ENCODE peak calls at places on chromosomes 4 and X, in four cellular contexts. T is IMR-90, R is mesenchymal stem cell, E is neuronal stem cell. O is an unnamed sample.
A peak's percentile ranks its signal among the peaks of the same experiment; 100 is the strongest.

GRCh38 chr4:91812319-91812718 is 491.4 kb upstream of the GRID2 start:
- DNase-seq in R (no peak), E (no peak), T (no peak), O (no peak)

GRCh38 chrX:148984238-148984637 is 483.8 kb downstream of the AFF2 start:
- DNase-seq in E (no peak), R (no peak), T (no peak), O (no peak)

GRCh38 chrX:68534696-68535095 is 35.8 kb downstream of the YIPF6 start:
- DNase-seq in T (peak; percentile 12), E (no peak), R (no peak), O (no peak)

GRCh38 chr4:163693776-163694175 is 199.3 kb downstream of the TMA16 start:
- DNase-seq in R (peak; percentile 53), E (no peak), T (peak; percentile 87), O (no peak)

GRCh38 chr4:83589283-83589682 is 53.4 kb downstream of the GPAT3 start:
- DNase-seq in R (no peak), E (no peak), T (no peak), O (peak; percentile 10)

GRCh38 chrX:68710870-68711576 is 63.6 kb downstream of the STARD8 start:
- DNase-seq in R (peak; percentile 37), T (peak; percentile 53), E (no peak), O (peak; percentile 84)

GRCh38 chrX:100850317-100850716 is 23.8 kb downstream of the NOX1 start:
- DNase-seq in R (no peak), T (no peak), E (no peak), O (no peak)

GRCh38 chr4:17492058-17492741 is 19.7 kb downstream of the QDPR start:
- DNase-seq in E (no peak), R (peak; percentile 20), T (no peak), O (no peak)

GRCh38 chr4:176363072-176363471 is 43.3 kb downstream of the SPCS3 start:
- DNase-seq in E (no peak), R (no peak), T (no peak), O (no peak)

GRCh38 chrX:129772796-129773431 is 6.8 kb upstream of the SASH3 start:
- DNase-seq in T (no peak), E (no peak), R (no peak), O (no peak)

GRCh38 chr4:56995525-56995924 is 16.8 kb downstream of the POLR2B start:
- DNase-seq in R (no peak), T (peak; percentile 97), E (no peak), O (no peak)

GRCh38 chr4:93897559-93897958 is 69.0 kb downstream of the ATOH1 start:
- DNase-seq in T (no peak), E (no peak), R (peak; percentile 1), O (peak; percentile 8)

GRCh38 chr4:148284526-148285193 is 157.6 kb downstream of the NR3C2 start:
- DNase-seq in T (no peak), E (no peak), R (no peak), O (peak; percentile 9)

GRCh38 chr4:106369456-106370060 is 980 bp upstream of the GIMD1 start:
- DNase-seq in E (peak; percentile 45), T (peak; percentile 86), R (peak; percentile 78), O (peak; percentile 86)

GRCh38 chr4:102817021-102817605 is 10.2 kb downstream of the UBE2D3 start:
- DNase-seq in E (no peak), T (no peak), R (no peak), O (no peak)

GRCh38 chrX:115018040-115018647 is 728 bp upstream of the IL13RA2 start:
- DNase-seq in T (no peak), R (no peak), E (no peak), O (peak; percentile 7)

GRCh38 chrX:97629597-97629985 is 745.9 kb downstream of the RPA4 start:
- DNase-seq in E (no peak), R (no peak), T (no peak), O (no peak)

GRCh38 chr4:3470244-3471097 is 7.4 kb downstream of the DOK7 start:
- DNase-seq in E (no peak), T (peak; percentile 60), R (no peak), O (no peak)

GRCh38 chr4:77360451-77360850 is 203.4 kb downstream of the CCNG2 start:
- DNase-seq in R (no peak), E (no peak), T (no peak), O (no peak)

GRCh38 chrX:18946157-18946556 is 37.8 kb downstream of the PHKA2 start:
- DNase-seq in R (no peak), E (no peak), T (peak; percentile 6), O (peak; percentile 15)

GRCh38 chrX:22134681-22135080 is 102.6 kb downstream of the PHEX start:
- DNase-seq in R (peak; percentile 72), T (peak; percentile 86), E (no peak), O (peak; percentile 33)

GRCh38 chr4:152500798-152501434 is 35.0 kb downstream of the FBXW7 start:
- DNase-seq in R (peak; percentile 87), E (peak; percentile 70), T (peak; percentile 93), O (peak; percentile 93)

GRCh38 chr4:71259911-71260331 is 78.9 kb upstream of the SLC4A4 start:
- DNase-seq in T (no peak), E (no peak), R (no peak), O (no peak)

GRCh38 chrX:45840411-45840950 is 639.8 kb upstream of the DIPK2B start:
- DNase-seq in E (no peak), T (no peak), R (no peak), O (no peak)

GRCh38 chr4:174697164-174697563 is 131.9 kb downstream of the GLRA3 start:
- DNase-seq in R (no peak), T (no peak), E (no peak), O (no peak)

GRCh38 chrX:18709833-18710232 is 2.4 kb downstream of the PPEF1 start:
- DNase-seq in R (no peak), E (no peak), T (no peak), O (no peak)

GRCh38 chr4:101418055-101418454 is 70.7 kb upstream of the PPP3CA start:
- DNase-seq in E (no peak), R (peak; percentile 12), T (no peak), O (no peak)

GRCh38 chr4:54586343-54586953 is 71.3 kb upstream of the KIT start:
- DNase-seq in E (no peak), R (peak; percentile 88), T (peak; percentile 70), O (no peak)

GRCh38 chrX:78759081-78759480 is 11.6 kb downstream of the LPAR4 start:
- DNase-seq in E (no peak), T (no peak), R (no peak), O (no peak)

DNA sequence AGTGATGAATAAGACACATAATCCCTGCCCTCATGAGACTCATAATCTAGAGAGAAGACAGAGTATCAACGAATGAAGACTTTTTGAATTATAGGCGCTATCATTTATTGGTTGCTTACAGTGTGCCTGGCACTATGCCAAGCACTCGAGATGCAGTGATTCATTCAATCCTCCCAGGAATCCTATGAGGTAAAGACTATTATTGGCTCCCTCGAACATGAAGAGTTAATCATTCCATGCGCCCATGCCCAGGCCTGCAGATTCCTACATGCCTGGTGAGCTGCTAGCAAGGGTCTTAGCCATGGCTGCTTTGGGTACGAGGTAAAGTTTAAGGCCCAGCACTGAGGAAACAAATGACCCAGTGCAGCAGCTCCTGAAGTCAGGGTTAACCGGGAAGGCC is 47.0 kb downstream of the TEX13B start:
- DNase-seq in T (peak; percentile 5), E (no peak), R (peak; percentile 22), O (peak; percentile 1)
- H3K27ac ChIP-seq in T (no peak overlapping the region), E (no peak overlapping the region), R (peak overlapping the region; percentile 59), O (no peak overlapping the region)

GRCh38 chr4:8542776-8543525 is 37.2 kb upstream of the GPR78 start:
- DNase-seq in R (no peak), E (no peak), T (no peak), O (no peak)
- H2BK120ac ChIP-seq in R (no peak overlapping the region), E (no peak overlapping the region), T (no peak overlapping the region), O (no peak overlapping the region)

GRCh38 chr4:150218447-150218846 is 140.2 kb downstream of the DCLK2 start:
- DNase-seq in R (no peak), E (no peak), T (no peak), O (no peak)
- H2AK5ac ChIP-seq in R (peak overlapping the region; percentile 4), E (no peak overlapping the region), T (peak overlapping the region; percentile 93), O (no peak overlapping the region)

DNA sequence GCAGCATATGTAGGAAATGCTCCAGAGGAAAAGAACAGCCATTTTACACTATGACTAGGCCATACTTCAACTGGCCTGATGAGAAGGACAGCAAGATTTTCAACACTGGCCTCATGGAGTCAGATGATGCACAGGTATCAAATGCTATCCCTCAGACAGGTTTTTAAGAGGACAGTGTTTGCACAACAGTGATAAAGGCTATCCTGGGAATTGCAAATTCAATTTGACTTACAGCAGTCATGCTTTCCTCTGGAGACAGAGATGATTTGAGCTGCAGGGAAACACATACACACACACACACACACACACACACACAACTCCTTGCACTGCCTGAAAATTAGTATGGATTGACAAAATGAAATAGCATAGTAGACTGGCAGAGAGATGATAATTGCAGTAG is 163.4 kb upstream of the RASGEF1B start:
- DNase-seq in T (no peak), E (no peak), R (no peak), O (no peak)
- H3K27ac ChIP-seq in T (no peak overlapping the region), E (no peak overlapping the region), R (no peak overlapping the region), O (no peak overlapping the region)

O was measured in mesendoderm.